ENCODE peak calls at places on chromosome 19, in six cellular contexts. N, P, A, F, X and K are unnamed samples.
A peak's percentile ranks its signal among the peaks of the same experiment; 100 is the strongest.

GRCh38 chr19:40279120-40279551 is 6.0 kb downstream of the AKT2 start:
- DNase-seq in A (peak; percentile 77), X (no peak), N (no peak), F (no peak), P (no peak), K (no peak)

GRCh38 chr19:38841787-38842438 is 7.9 kb downstream of the HNRNPL start:
- DNase-seq in X (peak; percentile 33), F (no peak), N (no peak), P (peak; percentile 18), A (no peak), K (peak; percentile 65)

GRCh38 chr19:35142531-35143230 is 374 bp upstream of the FXYD7 start:
- DNase-seq in N (no peak), F (no peak), A (peak; percentile 60), X (peak; percentile 66), P (peak; percentile 75), K (peak; percentile 70)

GRCh38 chr19:39705578-39706188 is 1.4 kb downstream of the LGALS14 start:
- DNase-seq in P (no peak), F (no peak), N (no peak), X (peak; percentile 39), A (no peak), K (no peak)

GRCh38 chr19:328025-328505 is 16.5 kb downstream of the MIER2 start:
- DNase-seq in N (no peak), X (no peak), A (no peak), F (no peak), P (no peak), K (no peak)

GRCh38 chr19:48685583-48685982 is 10.2 kb upstream of the FUT2 start:
- DNase-seq in X (no peak), N (no peak), A (no peak), P (no peak), F (no peak), K (no peak)

GRCh38 chr19:1064661-1065605 is 2.0 kb upstream of the ARHGAP45 start:
- DNase-seq in X (peak; percentile 71), N (peak; percentile 49), A (peak; percentile 91), P (peak; percentile 47), F (peak; percentile 18), K (peak; percentile 61)

GRCh38 chr19:3968556-3969434 is 2.1 kb downstream of the DAPK3 start:
- DNase-seq in F (peak; percentile 72), A (peak; percentile 93), X (no peak), P (no peak), N (no peak), K (no peak)

GRCh38 chr19:40614595-40615411 is 13.6 kb downstream of the LTBP4 start:
- DNase-seq in A (peak; percentile 87), F (peak; percentile 63), N (peak; percentile 82), P (peak; percentile 32), X (peak; percentile 98), K (peak; percentile 72)

GRCh38 chr19:52748336-52748950 is 13.6 kb upstream of the ZNF611 start:
- DNase-seq in F (no peak), N (peak; percentile 59), P (no peak), X (no peak), A (peak; percentile 43), K (no peak)

GRCh38 chr19:13077233-13077632 is 25.4 kb downstream of the LYL1 start:
- DNase-seq in P (no peak), A (no peak), X (no peak), F (no peak), N (no peak), K (no peak)

GRCh38 chr19:39362682-39363657 is 20.7 kb downstream of the SAMD4B start:
- DNase-seq in A (peak; percentile 58), X (no peak), N (no peak), P (no peak), F (no peak), K (no peak)

GRCh38 chr19:47679251-47679900 is 33.8 kb upstream of the EHD2 start:
- DNase-seq in N (no peak), P (no peak), X (no peak), F (no peak), A (no peak), K (no peak)

GRCh38 chr19:27794444-27795042 is 1418.4 kb downstream of the UQCRFS1 start:
- DNase-seq in P (no peak), A (peak; percentile 62), X (peak; percentile 15), N (no peak), F (no peak), K (no peak)

GRCh38 chr19:2624537-2625091 is 77.9 kb downstream of the GNG7 start:
- DNase-seq in A (no peak), F (no peak), P (no peak), X (no peak), N (no peak), K (no peak)

GRCh38 chr19:14106840-14107239 is 10.7 kb downstream of the PRKACA start:
- DNase-seq in X (no peak), A (no peak), F (no peak), P (no peak), N (no peak), K (no peak)

GRCh38 chr19:17889609-17890214 is 18.0 kb downstream of the SLC5A5 start:
- DNase-seq in F (no peak), N (no peak), A (peak; percentile 79), P (no peak), X (no peak), K (no peak)

GRCh38 chr19:12825259-12826131 is 8.9 kb downstream of the RTBDN start:
- DNase-seq in N (peak; percentile 18), P (no peak), F (no peak), A (peak; percentile 46), X (no peak), K (no peak)

GRCh38 chr19:2887391-2887914 is 13.3 kb upstream of the ZNF57 start:
- DNase-seq in F (peak; percentile 68), X (no peak), N (peak; percentile 69), P (no peak), A (peak; percentile 69), K (no peak)

GRCh38 chr19:47389150-47389556 is 30.2 kb downstream of the MEIS3 start:
- DNase-seq in A (no peak), X (no peak), P (no peak), F (no peak), N (no peak), K (no peak)

GRCh38 chr19:38267780-38268430 is 3.5 kb downstream of the SPINT2 start:
- DNase-seq in X (no peak), N (no peak), P (no peak), A (no peak), F (no peak), K (no peak)

GRCh38 chr19:14550201-14550754 is 20.9 kb downstream of the TECR start:
- DNase-seq in A (no peak), P (no peak), N (no peak), F (no peak), X (no peak), K (no peak)

GRCh38 chr19:40006273-40006691 is 9.4 kb downstream of the ZNF546 start:
- DNase-seq in P (no peak), A (peak; percentile 62), F (no peak), X (no peak), N (no peak), K (no peak)

GRCh38 chr19:54207908-54208783 is 7.5 kb downstream of the RPS9 start:
- DNase-seq in P (no peak), A (no peak), N (no peak), F (no peak), X (peak; percentile 63), K (no peak)